ENCODE peak calls at places on chromosomes 16 and 17, in ten cellular contexts. One of them, this sample, is unnamed.

GRCh38 chr17:1486802-1487695 is 5.4 kb downstream of the MYO1C start:
- DNase-seq in CD4-positive, alpha-beta T cell: peak; percentile 56
- DNase-seq in stimulated activated CD4-positive, alpha-beta T cell treated with anti-CD3 and anti-CD28 coated beads, Interleukin-2, amount 100 ng/mL, for 48 hours: peak; percentile 58
- DNase-seq in cardiac muscle cell: peak; percentile 49
- DNase-seq in T-helper 1 cell: peak; percentile 62
- DNase-seq in BE2C: no peak
- DNase-seq in bronchial epithelial cell: peak; percentile 67
- DNase-seq in tibial nerve: peak; percentile 73
- DNase-seq in cardiac fibroblast: peak; percentile 66
- DNase-seq in SHP77: peak; percentile 11
- DNase-seq in this sample: no peak

GRCh38 chr16:4918790-4919210 is 18.1 kb downstream of the PPL start:
- DNase-seq in CD4-positive, alpha-beta T cell: no peak
- DNase-seq in stimulated activated CD4-positive, alpha-beta T cell treated with anti-CD3 and anti-CD28 coated beads, Interleukin-2, amount 100 ng/mL, for 48 hours: no peak
- DNase-seq in cardiac muscle cell: no peak
- DNase-seq in T-helper 1 cell: no peak
- DNase-seq in BE2C: no peak
- DNase-seq in bronchial epithelial cell: peak; percentile 33
- DNase-seq in tibial nerve: no peak
- DNase-seq in cardiac fibroblast: no peak
- DNase-seq in SHP77: no peak
- DNase-seq in this sample: no peak

GRCh38 chr17:39195568-39196160 is 1.8 kb downstream of the CACNB1 start:
- DNase-seq in CD4-positive, alpha-beta T cell: no peak
- DNase-seq in stimulated activated CD4-positive, alpha-beta T cell treated with anti-CD3 and anti-CD28 coated beads, Interleukin-2, amount 100 ng/mL, for 48 hours: no peak
- DNase-seq in cardiac muscle cell: no peak
- DNase-seq in T-helper 1 cell: no peak
- DNase-seq in BE2C: no peak
- DNase-seq in bronchial epithelial cell: peak; percentile 46
- DNase-seq in tibial nerve: no peak
- DNase-seq in cardiac fibroblast: no peak
- DNase-seq in SHP77: no peak
- DNase-seq in this sample: no peak

GRCh38 chr16:57166951-57167350 is 18.9 kb downstream of the PSME3IP1 start:
- DNase-seq in CD4-positive, alpha-beta T cell: no peak
- DNase-seq in stimulated activated CD4-positive, alpha-beta T cell treated with anti-CD3 and anti-CD28 coated beads, Interleukin-2, amount 100 ng/mL, for 48 hours: no peak
- DNase-seq in cardiac muscle cell: peak; percentile 72
- DNase-seq in T-helper 1 cell: no peak
- DNase-seq in BE2C: no peak
- DNase-seq in bronchial epithelial cell: peak; percentile 87
- DNase-seq in tibial nerve: no peak
- DNase-seq in cardiac fibroblast: peak; percentile 67
- DNase-seq in SHP77: no peak
- DNase-seq in this sample: no peak

GRCh38 chr17:57945999-57946797 is 9.0 kb downstream of the CUEDC1 start:
- DNase-seq in CD4-positive, alpha-beta T cell: no peak
- DNase-seq in stimulated activated CD4-positive, alpha-beta T cell treated with anti-CD3 and anti-CD28 coated beads, Interleukin-2, amount 100 ng/mL, for 48 hours: no peak
- DNase-seq in cardiac muscle cell: no peak
- DNase-seq in T-helper 1 cell: no peak
- DNase-seq in BE2C: no peak
- DNase-seq in bronchial epithelial cell: peak; percentile 92
- DNase-seq in tibial nerve: no peak
- DNase-seq in cardiac fibroblast: peak; percentile 46
- DNase-seq in SHP77: no peak
- DNase-seq in this sample: no peak

GRCh38 chr16:6837722-6838121 is 494.9 kb upstream of the RBFOX1 start:
- DNase-seq in CD4-positive, alpha-beta T cell: no peak
- DNase-seq in stimulated activated CD4-positive, alpha-beta T cell treated with anti-CD3 and anti-CD28 coated beads, Interleukin-2, amount 100 ng/mL, for 48 hours: no peak
- DNase-seq in cardiac muscle cell: no peak
- DNase-seq in T-helper 1 cell: no peak
- DNase-seq in BE2C: no peak
- DNase-seq in bronchial epithelial cell: no peak
- DNase-seq in tibial nerve: no peak
- DNase-seq in cardiac fibroblast: no peak
- DNase-seq in SHP77: no peak
- DNase-seq in this sample: no peak

GRCh38 chr17:55300479-55301290 is 35.9 kb downstream of the HLF start:
- DNase-seq in CD4-positive, alpha-beta T cell: no peak
- DNase-seq in stimulated activated CD4-positive, alpha-beta T cell treated with anti-CD3 and anti-CD28 coated beads, Interleukin-2, amount 100 ng/mL, for 48 hours: no peak
- DNase-seq in cardiac muscle cell: no peak
- DNase-seq in T-helper 1 cell: no peak
- DNase-seq in BE2C: no peak
- DNase-seq in bronchial epithelial cell: no peak
- DNase-seq in tibial nerve: no peak
- DNase-seq in cardiac fibroblast: no peak
- DNase-seq in SHP77: no peak
- DNase-seq in this sample: no peak

GRCh38 chr17:2965621-2966275 is 97.7 kb downstream of the OR1D5 start:
- DNase-seq in CD4-positive, alpha-beta T cell: no peak
- DNase-seq in stimulated activated CD4-positive, alpha-beta T cell treated with anti-CD3 and anti-CD28 coated beads, Interleukin-2, amount 100 ng/mL, for 48 hours: no peak
- DNase-seq in cardiac muscle cell: peak; percentile 22
- DNase-seq in T-helper 1 cell: no peak
- DNase-seq in BE2C: peak; percentile 48
- DNase-seq in bronchial epithelial cell: peak; percentile 76
- DNase-seq in tibial nerve: no peak
- DNase-seq in cardiac fibroblast: peak; percentile 50
- DNase-seq in SHP77: no peak
- DNase-seq in this sample: no peak

GRCh38 chr16:66523861-66524354 is 26.0 kb downstream of the TK2 start:
- DNase-seq in CD4-positive, alpha-beta T cell: peak; percentile 31
- DNase-seq in stimulated activated CD4-positive, alpha-beta T cell treated with anti-CD3 and anti-CD28 coated beads, Interleukin-2, amount 100 ng/mL, for 48 hours: no peak
- DNase-seq in cardiac muscle cell: no peak
- DNase-seq in T-helper 1 cell: no peak
- DNase-seq in BE2C: no peak
- DNase-seq in bronchial epithelial cell: no peak
- DNase-seq in tibial nerve: no peak
- DNase-seq in cardiac fibroblast: peak; percentile 31
- DNase-seq in SHP77: no peak
- DNase-seq in this sample: no peak

GRCh38 chr16:28609631-28610594 is at the start of gene SULT1A1:
- DNase-seq in CD4-positive, alpha-beta T cell: no peak
- DNase-seq in stimulated activated CD4-positive, alpha-beta T cell treated with anti-CD3 and anti-CD28 coated beads, Interleukin-2, amount 100 ng/mL, for 48 hours: no peak
- DNase-seq in cardiac muscle cell: peak; percentile 21
- DNase-seq in T-helper 1 cell: no peak
- DNase-seq in BE2C: no peak
- DNase-seq in bronchial epithelial cell: peak; percentile 29
- DNase-seq in tibial nerve: peak; percentile 46
- DNase-seq in cardiac fibroblast: peak; percentile 6
- DNase-seq in SHP77: no peak
- DNase-seq in this sample: no peak

GRCh38 chr17:61467416-61468262 is 15.4 kb downstream of the TBX4 start:
- DNase-seq in CD4-positive, alpha-beta T cell: no peak
- DNase-seq in stimulated activated CD4-positive, alpha-beta T cell treated with anti-CD3 and anti-CD28 coated beads, Interleukin-2, amount 100 ng/mL, for 48 hours: no peak
- DNase-seq in cardiac muscle cell: peak; percentile 73
- DNase-seq in T-helper 1 cell: no peak
- DNase-seq in BE2C: peak; percentile 63
- DNase-seq in bronchial epithelial cell: no peak
- DNase-seq in tibial nerve: no peak
- DNase-seq in cardiac fibroblast: peak; percentile 45
- DNase-seq in SHP77: no peak
- DNase-seq in this sample: no peak

GRCh38 chr17:45149669-45150603 is 1.7 kb downstream of the HEXIM1 start:
- DNase-seq in CD4-positive, alpha-beta T cell: no peak
- DNase-seq in stimulated activated CD4-positive, alpha-beta T cell treated with anti-CD3 and anti-CD28 coated beads, Interleukin-2, amount 100 ng/mL, for 48 hours: peak; percentile 30
- DNase-seq in cardiac muscle cell: peak; percentile 76
- DNase-seq in T-helper 1 cell: no peak
- DNase-seq in BE2C: peak; percentile 58
- DNase-seq in bronchial epithelial cell: no peak
- DNase-seq in tibial nerve: peak; percentile 71
- DNase-seq in cardiac fibroblast: peak; percentile 73
- DNase-seq in SHP77: peak; percentile 41
- DNase-seq in this sample: peak; percentile 67

GRCh38 chr16:14354561-14355351 is 275.3 kb downstream of the PARN start:
- DNase-seq in CD4-positive, alpha-beta T cell: no peak
- DNase-seq in stimulated activated CD4-positive, alpha-beta T cell treated with anti-CD3 and anti-CD28 coated beads, Interleukin-2, amount 100 ng/mL, for 48 hours: peak; percentile 27
- DNase-seq in cardiac muscle cell: no peak
- DNase-seq in T-helper 1 cell: no peak
- DNase-seq in BE2C: no peak
- DNase-seq in bronchial epithelial cell: peak; percentile 29
- DNase-seq in tibial nerve: no peak
- DNase-seq in cardiac fibroblast: no peak
- DNase-seq in SHP77: no peak
- DNase-seq in this sample: no peak

GRCh38 chr17:44385287-44386181 is 3.9 kb downstream of the ITGA2B start:
- DNase-seq in CD4-positive, alpha-beta T cell: peak; percentile 69
- DNase-seq in stimulated activated CD4-positive, alpha-beta T cell treated with anti-CD3 and anti-CD28 coated beads, Interleukin-2, amount 100 ng/mL, for 48 hours: peak; percentile 87
- DNase-seq in cardiac muscle cell: peak; percentile 91
- DNase-seq in T-helper 1 cell: peak; percentile 71
- DNase-seq in BE2C: peak; percentile 93
- DNase-seq in bronchial epithelial cell: peak; percentile 58
- DNase-seq in tibial nerve: peak; percentile 56
- DNase-seq in cardiac fibroblast: peak; percentile 65
- DNase-seq in SHP77: peak; percentile 55
- DNase-seq in this sample: no peak

This sample was measured in dermis microvascular lymphatic vessel endothelial cell.